ENCODE peak calls at places on chromosome 9, in eight cellular contexts. X, Z, K, O, W, M, D and C are unnamed samples. For H3K36me3, the result is how much of the 10 kb centered on the place peaks cover.

GRCh38 chr9:69627301-69627700 is 44.9 kb downstream of the APBA1 start:
- DNase-seq in D (no peak), Z (no peak), O (no peak), X (no peak), M (no peak), W (no peak), K (no peak), C (no peak)

GRCh38 chr9:16509946-16510504 is 360.4 kb downstream of the BNC2 start:
- DNase-seq in K (no peak), D (no peak), X (peak), O (no peak), Z (peak), M (peak), W (no peak), C (peak)

GRCh38 chr9:129640086-129640870 is 1.7 kb downstream of the ASB6 start:
- DNase-seq in D (no peak), Z (no peak), K (peak), X (no peak), W (no peak), M (peak), O (no peak), C (no peak)

GRCh38 chr9:113875917-113876805 is at the start of gene ZNF618:
- DNase-seq in O (peak), W (peak), D (peak), K (peak), Z (peak), M (peak), X (no peak), C (no peak)

GRCh38 chr9:89864257-89864656 is 259.4 kb downstream of the GADD45G start:
- DNase-seq in K (no peak), O (peak), Z (no peak), X (no peak), W (no peak), M (no peak), D (peak), C (no peak)

GRCh38 chr9:123483191-123483803 is 127.3 kb downstream of the CRB2 start:
- DNase-seq in K (no peak), W (no peak), X (no peak), Z (no peak), O (no peak), M (no peak), D (peak), C (no peak)

GRCh38 chr9:91905958-91906585 is 44.0 kb downstream of the ROR2 start:
- DNase-seq in Z (peak), K (no peak), D (no peak), W (peak), O (peak), M (no peak), X (no peak), C (no peak)

GRCh38 chr9:99231708-99232107 is 9.6 kb downstream of the SEC61B start:
- DNase-seq in M (peak), D (no peak), X (no peak), K (peak), O (no peak), Z (peak), W (peak), C (no peak)

GRCh38 chr9:131441441-131441840 is 47.6 kb downstream of the PRRC2B start:
- DNase-seq in M (no peak), D (no peak), K (no peak), O (no peak), X (no peak), W (peak), Z (no peak), C (no peak)

GRCh38 chr9:72648811-72649414 is 127.5 kb downstream of the TMC1 start:
- DNase-seq in D (no peak), K (no peak), O (no peak), X (no peak), Z (no peak), W (no peak), M (no peak), C (peak)

GRCh38 chr9:107684224-107684623 is 194.7 kb upstream of the KLF4 start:
- DNase-seq in X (peak), O (no peak), M (peak), K (no peak), W (no peak), D (no peak), Z (no peak), C (peak)

GRCh38 chr9:16039988-16040761 is 487.3 kb downstream of the CCDC171 start:
- DNase-seq in Z (peak), K (no peak), M (peak), O (no peak), W (no peak), X (peak), D (no peak), C (no peak)

GRCh38 chr9:13244190-13244589 is 35.3 kb downstream of the MPDZ start:
- DNase-seq in W (no peak), Z (no peak), M (no peak), K (no peak), X (no peak), O (no peak), D (no peak), C (no peak)

GRCh38 chr9:129481824-129482511 is 138.9 kb downstream of the C9orf50 start:
- DNase-seq in X (no peak), W (no peak), Z (no peak), M (peak), D (no peak), K (peak), O (no peak), C (no peak)

GRCh38 chr9:98654247-98654646 is 54.5 kb downstream of the GABBR2 start:
- DNase-seq in O (no peak), W (no peak), K (no peak), Z (peak), D (no peak), M (no peak), X (no peak), C (peak)

GRCh38 chr9:107710988-107711387 is 221.4 kb upstream of the KLF4 start:
- DNase-seq in X (no peak), W (no peak), K (no peak), O (no peak), M (no peak), D (no peak), Z (peak), C (peak)

GRCh38 chr9:12784461-12785250 is 9.8 kb downstream of the LURAP1L start:
- DNase-seq in M (peak), X (peak), K (no peak), O (peak), D (peak), W (no peak), Z (peak), C (peak)

GRCh38 chr9:99259231-99259918 is 37.3 kb downstream of the SEC61B start:
- DNase-seq in D (peak), W (peak), X (no peak), M (peak), Z (no peak), O (peak), K (no peak), C (no peak)

DNA sequence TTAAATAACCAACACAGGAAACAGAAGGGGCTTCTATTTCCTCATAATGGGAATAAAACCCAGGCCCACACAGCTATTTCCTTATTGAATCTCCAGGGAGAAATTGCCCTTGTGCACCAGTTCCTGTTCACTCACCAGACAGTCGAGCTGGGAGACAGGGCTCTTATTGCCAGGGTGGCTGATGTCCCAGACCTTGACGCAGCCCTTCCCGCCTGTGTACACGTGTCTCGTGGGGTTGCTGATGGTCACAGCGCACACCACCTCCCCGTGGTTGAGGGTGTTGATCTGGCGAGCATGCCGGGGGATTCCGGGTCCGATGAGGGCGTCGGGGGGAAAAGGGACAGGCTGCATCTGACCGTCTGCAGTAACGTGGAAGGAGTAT is 96.5 kb downstream of the TLE1 start:
- DNase-seq in Z (no peak), W (no peak), X (no peak), M (no peak), D (no peak), K (no peak), O (no peak), C (no peak)
- H3K36me3 ChIP-seq in Z (under half), W (under half), X (under half), M (under half), D (under half), K (half or more), O (under half), C (under half)

GRCh38 chr9:97636903-97637302 is 3.3 kb downstream of the NCBP1 start:
- DNase-seq in O (no peak), W (no peak), K (no peak), Z (no peak), M (no peak), D (no peak), X (no peak), C (no peak)

GRCh38 chr9:97635026-97635425 is 1.4 kb downstream of the NCBP1 start:
- DNase-seq in Z (peak), D (no peak), O (no peak), M (no peak), X (no peak), W (no peak), K (no peak), C (no peak)

GRCh38 chr9:97633859-97634485 is 351 bp downstream of the NCBP1 start:
- DNase-seq in K (no peak), W (peak), D (no peak), X (no peak), Z (peak), M (no peak), O (no peak), C (peak)

GRCh38 chr9:97640290-97640689 is 6.7 kb downstream of the NCBP1 start:
- DNase-seq in W (no peak), K (no peak), D (no peak), X (peak), Z (no peak), M (peak), O (no peak), C (no peak)

DNA sequence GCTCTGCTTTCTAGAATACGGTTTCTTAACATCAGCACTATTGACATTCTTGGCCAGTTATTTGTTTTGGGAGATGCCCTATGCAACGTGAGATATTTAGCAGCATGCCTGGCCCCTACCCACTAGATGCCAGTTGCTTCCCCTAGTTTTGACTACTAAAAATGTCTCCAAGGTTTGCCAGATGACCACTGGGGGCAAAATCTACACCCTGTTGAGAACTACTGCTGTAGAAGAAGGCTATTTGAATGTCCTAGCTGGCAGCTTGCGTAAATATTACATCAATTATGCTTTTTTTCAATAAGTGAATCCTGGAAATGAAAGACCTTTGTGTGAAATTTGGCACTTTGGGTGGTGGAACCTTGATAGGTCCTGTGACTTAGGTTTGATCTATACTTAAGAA is 5.0 kb downstream of the NCBP1 start:
- DNase-seq in W (peak), Z (peak), K (no peak), M (no peak), D (no peak), O (no peak), X (no peak), C (no peak)
- TF ChIP-seq CTCF in W (peak), Z (peak), K (peak), M (no peak), D (no peak), O (no peak), X (peak), C (no peak)

DNA sequence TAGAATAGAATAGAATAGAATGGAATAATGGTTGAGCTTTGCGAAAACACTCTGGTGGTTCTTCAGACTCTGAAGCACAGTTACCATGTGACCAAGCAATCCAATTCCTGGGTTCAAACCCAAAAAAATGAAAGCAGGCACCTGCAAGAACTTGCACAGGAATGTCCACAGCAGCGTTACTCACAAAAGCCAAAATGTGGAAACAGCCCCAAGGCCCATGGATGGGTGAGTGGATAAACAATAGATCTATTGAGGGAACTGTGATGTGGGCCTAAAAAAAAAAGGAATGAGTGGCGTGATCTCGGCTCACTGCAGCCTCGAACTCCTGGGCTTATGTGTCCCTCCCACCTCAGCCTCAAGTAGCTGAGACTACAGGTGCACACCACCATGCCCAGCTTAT is 21.4 kb upstream of the TMEM250 start:
- DNase-seq in O (no peak), Z (no peak), W (no peak), K (no peak), X (no peak), D (no peak), M (no peak), C (peak)
- H3K36me3 ChIP-seq in O (under half), Z (under half), W (under half), K (under half), X (under half), D (under half), M (under half), C (under half)

DNA sequence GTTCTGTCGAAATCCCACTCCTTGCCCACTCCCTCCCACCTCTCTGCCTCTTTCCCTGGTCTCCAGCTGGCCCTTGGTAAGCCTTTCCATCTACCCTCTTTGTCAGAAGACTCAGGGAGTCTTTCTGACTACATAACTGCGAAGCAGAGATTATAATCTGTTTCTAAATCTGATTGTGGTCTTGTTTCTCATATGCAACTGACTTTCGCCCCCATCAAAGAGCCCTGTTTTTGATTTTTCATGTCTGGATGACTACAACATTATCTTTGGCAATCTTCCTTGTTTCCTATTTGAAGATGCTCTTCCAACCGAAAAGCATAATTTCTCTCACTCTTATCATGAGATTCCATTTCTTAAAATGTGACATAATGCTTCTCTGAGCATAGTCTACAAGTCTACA is 218.2 kb upstream of the ADAMTSL1 start:
- DNase-seq in K (no peak), X (no peak), Z (no peak), D (no peak), O (no peak), M (no peak), W (no peak), C (no peak)
- TF ChIP-seq CTCF in K (no peak), X (no peak), Z (no peak), D (no peak), O (no peak), M (no peak), W (no peak), C (no peak)

DNA sequence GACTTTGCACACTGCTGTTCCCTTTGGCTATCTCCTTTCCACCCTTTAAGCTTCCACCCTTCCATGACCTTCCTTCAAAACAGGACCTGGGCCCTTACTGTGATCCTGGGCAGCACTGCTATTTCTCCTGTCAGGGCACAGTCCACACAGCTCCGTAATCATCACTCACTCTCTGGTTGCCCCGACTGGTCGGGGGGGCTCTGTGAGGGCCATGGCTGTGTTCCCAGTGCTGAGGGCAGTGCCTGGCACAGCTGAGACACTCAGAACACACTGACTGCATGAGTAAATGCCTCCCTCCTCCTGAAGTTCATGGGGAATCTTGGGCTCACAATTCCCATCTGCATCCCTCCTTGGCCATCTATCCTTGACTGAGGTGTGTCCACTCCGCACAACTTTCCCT is 12.2 kb downstream of the TRAF1 start:
- DNase-seq in X (no peak), M (no peak), D (no peak), W (no peak), O (no peak), Z (no peak), K (no peak), C (no peak)
- H3K36me3 ChIP-seq in X (under half), M (under half), D (under half), W (half or more), O (under half), Z (under half), K (under half), C (under half)

GRCh38 chr9:133342570-133342969 is 5.4 kb downstream of the MED22 start:
- DNase-seq in D (no peak), X (no peak), K (peak), Z (no peak), W (no peak), O (peak), M (no peak), C (no peak)
- TF ChIP-seq CTCF in D (peak), X (peak), K (peak), Z (peak), W (no peak), O (no peak), M (no peak), C (peak)